ENCODE peak calls at places on chromosomes 13 and 19, in six cellular contexts. L, P, Z, Y, T and S are unnamed samples.

GRCh38 chr13:33292712-33293111 is 7.2 kb upstream of the STARD13 start:
- DNase-seq in L (no peak), P (no peak), Z (no peak), Y (no peak), T (no peak), S (no peak)

GRCh38 chr19:57212109-57212508 is 18.7 kb upstream of the AURKC start:
- DNase-seq in L (no peak), P (no peak), Z (no peak), Y (no peak), T (no peak), S (no peak)

GRCh38 chr13:60134376-60134775 is 29.4 kb downstream of the DIAPH3 start:
- DNase-seq in L (no peak), P (no peak), Z (peak; percentile 42), Y (no peak), T (no peak), S (no peak)

GRCh38 chr19:4064073-4064550 is 2.6 kb downstream of the ZBTB7A start:
- DNase-seq in L (no peak), P (no peak), Z (peak; percentile 52), Y (no peak), T (peak; percentile 54), S (no peak)

GRCh38 chr13:51260154-51260553 is 38.0 kb downstream of the FAM124A start:
- DNase-seq in L (no peak), P (no peak), Z (no peak), Y (no peak), T (no peak), S (no peak)

GRCh38 chr13:51797664-51798488 is 6.1 kb downstream of the DHRS12 start:
- DNase-seq in L (no peak), P (no peak), Z (peak; percentile 80), Y (peak; percentile 54), T (no peak), S (no peak)

GRCh38 chr13:57588639-57589038 is 42.9 kb upstream of the PCDH17 start:
- DNase-seq in L (no peak), P (no peak), Z (no peak), Y (no peak), T (no peak), S (no peak)

GRCh38 chr13:44078806-44079378 is 199.2 kb downstream of the LACC1 start:
- DNase-seq in L (no peak), P (no peak), Z (no peak), Y (no peak), T (no peak), S (no peak)

GRCh38 chr13:91368676-91369425 is 21.4 kb downstream of the MIR17HG start:
- DNase-seq in L (no peak), P (no peak), Z (peak; percentile 31), Y (no peak), T (no peak), S (no peak)

GRCh38 chr13:48859168-48860105 is 116.3 kb upstream of the FNDC3A start:
- DNase-seq in L (no peak), P (no peak), Z (no peak), Y (no peak), T (no peak), S (no peak)

GRCh38 chr13:89465366-89465765 is 1794.2 kb downstream of the SLITRK5 start:
- DNase-seq in L (no peak), P (no peak), Z (peak; percentile 91), Y (no peak), T (no peak), S (no peak)

GRCh38 chr13:98416408-98416807 is 160.5 kb downstream of the STK24 start:
- DNase-seq in L (no peak), P (peak; percentile 90), Z (no peak), Y (no peak), T (peak; percentile 82), S (no peak)

GRCh38 chr19:51020988-51021651 is 1.6 kb upstream of the KLK10 start:
- DNase-seq in L (no peak), P (no peak), Z (peak; percentile 75), Y (no peak), T (no peak), S (peak; percentile 5)

GRCh38 chr13:30334663-30335386 is 27.5 kb upstream of the KATNAL1 start:
- DNase-seq in L (no peak), P (no peak), Z (no peak), Y (no peak), T (no peak), S (no peak)

GRCh38 chr19:40424637-40425449 is 949 bp downstream of the SERTAD1 start:
- DNase-seq in L (no peak), P (no peak), Z (peak; percentile 48), Y (peak; percentile 18), T (no peak), S (no peak)

GRCh38 chr19:32373614-32374295 is 28.3 kb downstream of the ZNF507 start:
- DNase-seq in L (peak; percentile 94), P (no peak), Z (peak; percentile 99), Y (no peak), T (no peak), S (peak; percentile 98)

GRCh38 chr13:110138009-110138699 is 168.8 kb downstream of the COL4A1 start:
- DNase-seq in L (no peak), P (no peak), Z (peak; percentile 75), Y (peak; percentile 49), T (peak; percentile 80), S (no peak)

GRCh38 chr13:36382030-36382429 is 35.8 kb upstream of the SPART start:
- DNase-seq in L (no peak), P (no peak), Z (no peak), Y (no peak), T (no peak), S (no peak)

GRCh38 chr19:741506-742131 is 9.3 kb upstream of the MISP start:
- DNase-seq in L (no peak), P (no peak), Z (no peak), Y (peak; percentile 27), T (no peak), S (no peak)

GRCh38 chr13:25248071-25248470 is 39.2 kb downstream of the MTMR6 start:
- DNase-seq in L (no peak), P (no peak), Z (no peak), Y (no peak), T (no peak), S (no peak)

GRCh38 chr13:83007226-83007625 is 875.0 kb downstream of the SLITRK1 start:
- DNase-seq in L (no peak), P (no peak), Z (no peak), Y (no peak), T (no peak), S (no peak)

GRCh38 chr19:38924383-38924782 is 6.2 kb downstream of the SARS2 start:
- DNase-seq in L (no peak), P (no peak), Z (no peak), Y (peak; percentile 41), T (no peak), S (no peak)

GRCh38 chr13:45048890-45049407 is 59.6 kb downstream of the GPALPP1 start:
- DNase-seq in L (no peak), P (no peak), Z (no peak), Y (no peak), T (no peak), S (no peak)

GRCh38 chr13:42334329-42334706 is 62.4 kb downstream of the AKAP11 start:
- DNase-seq in L (no peak), P (no peak), Z (no peak), Y (no peak), T (no peak), S (no peak)
- TF ChIP-seq CTCF in L (no peak), P (no peak), Z (no peak), Y (no peak), T (no peak), S (no peak)

GRCh38 chr19:15453906-15454305 is 4.2 kb upstream of the WIZ start:
- DNase-seq in L (no peak), P (no peak), Z (no peak), Y (no peak), T (no peak), S (no peak)

GRCh38 chr19:15454371-15454800 is 4.6 kb upstream of the WIZ start:
- DNase-seq in L (no peak), P (no peak), Z (no peak), Y (no peak), T (no peak), S (no peak)

GRCh38 chr19:15452111-15453047 is 2.6 kb upstream of the WIZ start:
- DNase-seq in L (peak; percentile 54), P (peak; percentile 90), Z (peak; percentile 95), Y (no peak), T (peak; percentile 91), S (no peak)

GRCh38 chr19:15450528-15450890 is 753 bp upstream of the WIZ start:
- DNase-seq in L (no peak), P (no peak), Z (no peak), Y (no peak), T (no peak), S (no peak)

DNA sequence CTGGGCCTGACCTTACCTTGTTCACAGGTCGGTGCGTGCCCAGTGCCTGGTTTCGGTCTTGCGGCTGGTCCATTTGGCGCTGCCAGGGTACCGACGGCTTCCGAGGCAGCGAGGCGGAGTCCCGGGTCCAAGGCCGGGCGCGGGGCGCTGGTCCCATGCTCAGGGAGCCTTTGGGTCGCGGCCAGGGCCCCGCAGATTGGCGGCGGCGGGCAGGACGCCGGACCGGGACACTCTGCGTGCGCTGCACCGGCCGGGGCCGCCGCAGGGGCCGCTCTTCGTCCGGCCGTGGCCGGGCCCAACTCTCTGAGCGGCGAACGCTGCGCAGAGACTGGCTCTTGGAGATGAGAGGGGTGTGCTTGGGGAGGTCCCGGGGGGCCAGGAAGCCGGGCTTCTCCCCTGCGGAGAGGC is 3.3 kb upstream of the WIZ start:
- DNase-seq in L (no peak), P (no peak), Z (no peak), Y (no peak), T (peak; percentile 59), S (no peak)
- H3K4me3 ChIP-seq in L (peak overlapping the region; percentile 41), P (peak overlapping the region; percentile 54), Z (peak overlapping the region; percentile 60), Y (no peak overlapping the region), T (peak overlapping the region; percentile 54), S (peak overlapping the region; percentile 49)

DNA sequence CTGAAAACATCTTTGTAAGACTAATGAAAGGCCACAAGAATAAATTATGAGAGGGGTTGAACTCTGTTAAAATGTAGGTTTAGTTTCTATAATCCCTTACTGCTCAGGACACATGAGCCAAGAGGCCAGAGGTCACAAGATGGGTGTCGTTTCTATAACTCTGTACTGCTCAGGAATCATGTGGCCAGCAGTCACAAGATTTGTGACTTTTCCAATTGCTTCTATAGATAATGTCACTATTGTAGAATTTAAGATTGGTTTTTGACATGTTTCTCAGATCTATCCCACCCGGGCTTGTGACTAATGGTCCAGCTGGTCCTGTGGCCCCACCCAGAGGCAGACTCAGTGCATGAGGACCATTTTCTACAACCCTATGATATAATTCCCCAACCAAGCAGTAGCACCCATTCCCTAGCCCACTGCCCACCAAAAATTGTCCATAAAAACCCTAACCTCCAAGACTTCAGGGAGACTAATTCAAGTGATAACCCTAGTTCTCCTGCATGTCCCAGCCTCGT is 662.0 kb upstream of the KLF12 start:
- DNase-seq in L (no peak), P (no peak), Z (no peak), Y (no peak), T (no peak), S (no peak)
- TF ChIP-seq CTCF in L (peak; percentile 2), P (no peak), Z (no peak), Y (no peak), T (no peak), S (no peak)

DNA sequence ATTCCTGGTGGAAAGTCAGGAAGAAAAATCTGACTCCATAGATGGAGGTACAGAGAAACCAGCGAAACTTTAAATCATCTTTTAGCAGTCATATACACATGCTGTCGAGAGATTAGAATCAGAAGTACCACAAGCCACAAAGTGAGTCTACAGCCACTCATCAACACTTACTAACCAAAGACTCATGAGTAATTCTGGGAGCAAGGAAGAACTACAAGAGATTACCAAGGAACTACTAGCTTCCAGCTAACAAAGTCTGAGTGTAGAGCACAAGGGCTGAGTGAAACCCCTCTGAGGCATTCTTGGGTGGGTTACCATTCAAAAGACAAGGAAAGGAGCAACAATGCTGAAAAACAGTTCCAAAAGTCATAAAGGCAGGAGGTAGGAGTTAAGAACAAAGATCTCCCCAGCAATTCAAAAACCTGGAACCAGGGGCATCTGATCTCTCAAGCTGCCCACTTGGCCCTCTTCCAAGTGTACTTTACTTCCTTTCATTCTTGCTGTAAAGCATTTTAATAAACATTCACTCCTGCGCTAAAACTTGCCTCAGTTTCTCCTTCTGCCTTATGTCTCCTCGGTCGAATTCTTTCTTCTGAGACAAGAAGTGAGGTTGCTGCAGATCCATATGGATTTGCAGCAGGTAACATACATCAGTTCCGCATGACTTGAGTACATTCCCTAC is 13.0 kb downstream of the RBM26 start:
- DNase-seq in L (no peak), P (no peak), Z (peak; percentile 39), Y (peak; percentile 11), T (no peak), S (no peak)
- H3K4me3 ChIP-seq in L (no peak overlapping the region), P (no peak overlapping the region), Z (no peak overlapping the region), Y (peak overlapping the region; percentile 59), T (no peak overlapping the region), S (no peak overlapping the region)